ENCODE peak calls at places on chromosomes 13 and 19, in five cellular contexts. E, Z, S, A and W are unnamed samples.

GRCh38 chr13:112444416-112445399 is 68.6 kb downstream of the SPACA7 start:
- DNase-seq in E (no peak), Z (no peak), S (no peak), A (peak; percentile 14), W (no peak)

GRCh38 chr13:106036870-106037269 is 498.6 kb downstream of the EFNB2 start:
- DNase-seq in E (no peak), Z (no peak), S (peak; percentile 10), A (no peak), W (peak; percentile 25)

GRCh38 chr13:113152894-113153809 is 5.3 kb upstream of the PROZ start:
- DNase-seq in E (peak; percentile 52), Z (no peak), S (peak; percentile 42), A (peak; percentile 56), W (peak; percentile 74)

GRCh38 chr13:109787135-109787954 is 962 bp upstream of the IRS2 start:
- DNase-seq in E (peak; percentile 43), Z (peak; percentile 33), S (peak; percentile 36), A (peak; percentile 45), W (peak; percentile 48)

GRCh38 chr19:53463263-53463662 is 4.3 kb upstream of the ZNF813 start:
- DNase-seq in E (peak; percentile 62), Z (peak; percentile 6), S (peak; percentile 15), A (peak; percentile 19), W (peak; percentile 50)

GRCh38 chr13:94660695-94661324 is 51.5 kb downstream of the SOX21 start:
- DNase-seq in E (no peak), Z (peak; percentile 41), S (no peak), A (no peak), W (no peak)

GRCh38 chr13:108915095-108915633 is 285.8 kb downstream of the MYO16 start:
- DNase-seq in E (no peak), Z (peak; percentile 50), S (no peak), A (no peak), W (no peak)

GRCh38 chr13:28872427-28873176 is 52.5 kb downstream of the MTUS2 start:
- DNase-seq in E (no peak), Z (no peak), S (no peak), A (no peak), W (no peak)

GRCh38 chr13:112967666-112968379 is 1.2 kb upstream of the MCF2L start:
- DNase-seq in E (no peak), Z (no peak), S (peak; percentile 3), A (no peak), W (no peak)

DNA sequence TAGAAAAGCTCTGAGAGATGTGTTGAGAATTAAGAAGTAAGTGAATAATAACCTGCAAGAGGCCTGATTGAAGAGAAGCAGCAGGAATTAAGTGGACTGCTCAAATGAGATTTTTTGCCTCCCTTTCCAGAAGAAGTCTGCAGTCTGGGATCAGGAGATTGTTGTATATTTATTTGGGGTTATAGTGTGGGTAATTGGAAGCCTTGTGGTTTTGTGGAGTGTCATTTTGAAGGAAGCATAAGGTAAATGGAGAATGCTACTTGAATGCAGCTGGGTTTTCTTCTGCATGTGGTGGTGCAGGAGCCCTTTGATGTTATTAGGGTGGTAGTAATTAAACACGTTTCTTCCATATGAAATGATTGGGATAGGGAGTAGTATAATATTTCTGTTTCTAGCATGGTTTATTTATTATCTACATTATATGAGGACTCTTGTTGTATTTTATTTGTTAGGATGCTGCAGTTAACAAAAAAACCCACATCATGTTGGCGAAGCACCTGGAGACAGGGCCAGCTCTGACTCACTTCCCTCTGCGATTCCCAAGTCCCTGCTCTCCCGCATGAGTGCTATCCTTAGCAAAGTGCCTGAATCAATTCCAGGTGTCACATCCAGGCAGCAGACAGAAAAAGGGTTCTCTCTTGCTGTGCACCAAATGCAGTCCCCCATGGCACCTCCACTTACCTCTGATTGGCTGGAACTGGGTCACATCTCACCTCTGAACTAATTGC is 54.7 kb downstream of the DGKH start:
- DNase-seq in E (no peak), Z (peak; percentile 57), S (no peak), A (no peak), W (no peak)
- H3K4me1 ChIP-seq in E (peaks cover 20% of the 10 kb centered on the region), Z (no peaks in the 10 kb centered on the region), S (no peaks in the 10 kb centered on the region), A (no peaks in the 10 kb centered on the region), W (no peaks in the 10 kb centered on the region)

DNA sequence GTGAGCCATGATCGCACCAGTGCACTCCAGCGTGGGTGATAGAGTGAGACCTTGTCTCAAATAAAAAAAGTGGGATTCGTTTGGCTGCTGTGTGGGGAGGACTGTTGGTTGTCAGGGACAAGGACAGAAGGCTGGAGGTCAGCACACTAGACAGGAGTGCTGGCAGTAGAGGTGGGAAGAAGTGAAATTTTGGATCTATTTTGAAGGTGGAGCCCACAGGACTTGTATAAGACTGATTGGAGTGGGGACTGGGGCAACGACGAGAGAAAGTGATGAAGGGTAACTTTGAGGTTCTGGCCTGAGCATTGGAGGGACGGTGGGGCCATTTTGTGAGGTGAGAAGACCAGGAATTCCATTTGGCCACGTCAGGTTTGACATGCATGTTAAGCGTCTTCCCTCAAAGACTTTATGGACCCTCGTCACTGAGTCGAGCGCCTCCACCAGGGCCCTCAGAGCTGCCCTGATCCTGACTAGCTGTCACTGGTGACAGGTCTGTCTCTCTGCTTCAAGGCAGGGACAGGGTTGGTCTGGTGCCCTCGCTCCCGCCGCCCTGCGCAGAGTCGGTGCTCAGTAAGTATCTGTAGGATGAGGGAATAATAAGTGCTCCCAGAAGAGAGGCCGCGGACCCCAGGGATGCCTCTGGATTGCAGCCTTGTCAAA is 673 bp downstream of the CTU1 start:
- DNase-seq in E (no peak), Z (peak; percentile 20), S (no peak), A (no peak), W (no peak)
- TF ChIP-seq CTCF in E (no peak), Z (no peak), S (no peak), A (no peak), W (no peak)

DNA sequence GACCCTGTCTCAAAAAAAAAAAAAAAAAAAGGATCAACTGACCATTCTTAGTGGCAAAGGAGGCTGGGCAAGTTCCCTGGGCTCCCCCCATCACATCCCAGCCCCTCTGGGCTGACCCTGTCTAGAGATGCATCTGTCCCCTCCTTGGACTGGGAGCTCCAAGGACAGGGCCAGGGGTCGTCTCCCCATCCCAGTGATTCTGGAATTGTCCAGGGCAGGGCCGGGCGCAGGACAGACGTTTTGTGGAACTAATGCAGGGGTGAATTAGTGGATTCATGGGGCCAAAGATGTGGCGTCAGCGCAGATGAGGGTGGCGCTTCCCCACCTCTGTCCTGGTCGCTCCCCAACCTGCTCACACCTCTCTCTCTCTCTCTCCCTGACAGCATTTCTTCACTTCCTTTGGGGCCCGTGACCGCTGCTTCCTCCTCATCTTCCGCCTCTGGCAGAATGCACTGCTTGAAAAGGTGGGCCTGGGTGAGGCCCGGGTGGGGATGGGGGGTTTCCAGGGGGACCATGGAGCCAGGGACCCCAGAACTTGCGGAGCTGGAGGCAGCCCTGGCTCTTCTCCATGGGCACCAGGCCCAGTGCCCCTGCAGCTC is 11.1 kb downstream of the GRAMD1A start:
- DNase-seq in E (no peak), Z (no peak), S (no peak), A (no peak), W (peak; percentile 34)
- H3K36me3 ChIP-seq in E (peaks cover 64% of the 10 kb centered on the region), Z (peaks cover 60% of the 10 kb centered on the region), S (no peaks in the 10 kb centered on the region), A (no peaks in the 10 kb centered on the region), W (no peaks in the 10 kb centered on the region)

DNA sequence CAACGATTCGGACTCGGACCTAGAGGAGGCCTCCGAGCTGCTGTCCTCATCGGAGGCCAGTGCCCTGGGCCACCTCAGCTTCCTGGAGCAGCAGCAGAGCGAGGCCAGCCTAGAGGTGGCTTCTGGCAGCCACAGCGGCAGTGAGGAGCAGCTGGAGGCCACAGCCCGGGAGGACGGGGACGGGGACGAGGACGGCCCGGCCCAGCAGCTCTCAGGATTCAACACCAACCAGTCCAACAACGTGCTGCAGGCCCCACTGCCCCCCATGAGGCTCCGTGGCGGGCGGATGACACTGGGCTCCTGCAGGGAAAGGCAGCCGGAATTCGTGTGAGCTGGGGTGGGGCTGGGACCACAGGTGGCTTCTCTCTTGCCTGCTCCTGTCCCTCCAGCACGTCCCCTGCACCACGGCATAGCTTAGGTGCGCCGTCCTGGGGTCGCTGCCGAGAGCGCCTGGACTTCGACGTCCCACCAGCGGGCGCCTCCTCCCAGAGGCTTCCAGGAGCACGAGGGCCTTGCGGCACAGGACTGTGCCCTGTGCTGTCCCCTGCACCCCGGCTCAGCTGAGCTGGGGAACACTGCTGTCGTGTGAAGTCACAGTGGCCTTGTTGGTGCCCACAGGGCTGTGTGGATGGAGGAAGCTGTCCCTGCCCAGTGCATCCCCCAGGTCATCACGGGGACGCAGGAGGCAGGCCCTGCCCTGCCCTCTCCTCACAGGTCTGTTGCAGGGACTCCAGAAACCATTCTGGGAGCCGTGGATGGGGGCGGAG is 9.3 kb downstream of the POLR2E start:
- DNase-seq in E (no peak), Z (no peak), S (no peak), A (no peak), W (no peak)
- H3K4me1 ChIP-seq in E (peaks cover 16% of the 10 kb centered on the region), Z (no peaks in the 10 kb centered on the region), S (peaks cover 40% of the 10 kb centered on the region), A (peaks cover 4% of the 10 kb centered on the region), W (peaks cover 22% of the 10 kb centered on the region)